ENCODE peak calls at places on chromosomes 2 and 18, in eight cellular contexts. U is activated effector memory CD4-positive, alpha-beta T cell treated with Interleukin-2 at 50 U/mL for 16 hours; D is EL; Y is GM12864; N is uterus; R is adipocyte; P is activated T-helper 1 cell treated with anti-CD3 and anti-CD28 coated beads, Interleukin-2, amount 50 U/mL, for 16 hours; J is cardiac muscle cell. G is an unnamed sample.

GRCh38 chr2:70630761-70631160 is 77.1 kb upstream of the TGFA start:
- DNase-seq in U (no peak), D (no peak), Y (no peak), N (no peak), R (no peak), P (no peak), J (no peak), G (no peak)

GRCh38 chr2:9488583-9489547 is 14.5 kb downstream of the IAH1 start:
- DNase-seq in U (no peak), D (peak), Y (no peak), N (no peak), R (peak), P (no peak), J (no peak), G (no peak)

GRCh38 chr18:34726286-34727004 is 16.3 kb downstream of the DTNA start:
- DNase-seq in U (no peak), D (no peak), Y (no peak), N (no peak), R (no peak), P (no peak), J (no peak), G (no peak)

GRCh38 chr2:35846-36245 is 10.5 kb downstream of the FAM110C start:
- DNase-seq in U (no peak), D (no peak), Y (no peak), N (no peak), R (no peak), P (no peak), J (no peak), G (no peak)

GRCh38 chr18:63025251-63025710 is 294.3 kb downstream of the BCL2 start:
- DNase-seq in U (no peak), D (peak), Y (no peak), N (peak), R (peak), P (no peak), J (peak), G (no peak)

GRCh38 chr2:174339971-174340399 is 5.2 kb downstream of the SP9 start:
- DNase-seq in U (no peak), D (no peak), Y (no peak), N (no peak), R (peak), P (no peak), J (no peak), G (no peak)

GRCh38 chr2:96151595-96152300 is 6.5 kb upstream of the DUSP2 start:
- DNase-seq in U (no peak), D (no peak), Y (no peak), N (no peak), R (no peak), P (no peak), J (no peak), G (no peak)

GRCh38 chr2:24489942-24490673 is 946 bp upstream of the NCOA1 start:
- DNase-seq in U (no peak), D (peak), Y (no peak), N (no peak), R (peak), P (no peak), J (peak), G (no peak)

GRCh38 chr2:43026451-43027102 is 199.8 kb downstream of the ZFP36L2 start:
- DNase-seq in U (no peak), D (no peak), Y (no peak), N (no peak), R (no peak), P (no peak), J (no peak), G (no peak)

GRCh38 chr2:230008708-230009066 is 60.0 kb downstream of the SLC16A14 start:
- DNase-seq in U (no peak), D (no peak), Y (no peak), N (no peak), R (no peak), P (no peak), J (no peak), G (no peak)

GRCh38 chr2:120316071-120316470 is 29.9 kb upstream of the INHBB start:
- DNase-seq in U (no peak), D (no peak), Y (no peak), N (no peak), R (no peak), P (no peak), J (no peak), G (no peak)

GRCh38 chr2:98377569-98377968 is 31.3 kb downstream of the CNGA3 start:
- DNase-seq in U (no peak), D (no peak), Y (no peak), N (no peak), R (no peak), P (no peak), J (no peak), G (no peak)

GRCh38 chr18:54726143-54726542 is 102.1 kb upstream of the RAB27B start:
- DNase-seq in U (no peak), D (no peak), Y (no peak), N (no peak), R (no peak), P (no peak), J (no peak), G (no peak)

GRCh38 chr2:174331731-174332606 is 2.8 kb upstream of the SP9 start:
- DNase-seq in U (no peak), D (no peak), Y (no peak), N (no peak), R (no peak), P (no peak), J (no peak), G (no peak)

GRCh38 chr2:218805627-218806026 is 23.7 kb downstream of the CYP27A1 start:
- DNase-seq in U (no peak), D (peak), Y (peak), N (no peak), R (peak), P (no peak), J (no peak), G (no peak)